ENCODE peak calls at places on chromosomes 6 and 20, in four cellular contexts. Y is right lobe of liver, A is left ventricle myocardium inferior, T is heart right ventricle. R is an unnamed sample.

GRCh38 chr6:149725785-149726184 is 7.9 kb upstream of the LATS1 start:
- DNase-seq in T (no peak), Y (no peak), A (no peak), R (no peak)

GRCh38 chr6:38193486-38194281 is 374.2 kb downstream of the ZFAND3 start:
- DNase-seq in T (no peak), Y (no peak), A (no peak), R (no peak)

GRCh38 chr6:101163611-101164010 is 229.9 kb upstream of the GRIK2 start:
- DNase-seq in A (no peak), T (no peak), Y (no peak), R (no peak)

GRCh38 chr20:50557549-50558134 is 47.5 kb downstream of the PTPN1 start:
- DNase-seq in Y (no peak), A (no peak), T (no peak), R (no peak)

GRCh38 chr6:1313364-1313754 is 1.5 kb downstream of the FOXQ1 start:
- DNase-seq in A (no peak), T (no peak), Y (no peak), R (no peak)

GRCh38 chr6:147055821-147056392 is 148.3 kb upstream of the STXBP5 start:
- DNase-seq in T (no peak), A (no peak), Y (no peak), R (no peak)

GRCh38 chr6:138719011-138719635 is 54.4 kb upstream of the CCDC28A start:
- DNase-seq in Y (no peak), T (no peak), A (no peak), R (no peak)

GRCh38 chr20:33826270-33826897 is 15.2 kb downstream of the CHMP4B start:
- DNase-seq in Y (no peak), A (no peak), T (no peak), R (no peak)

GRCh38 chr20:20441259-20441658 is 73.4 kb downstream of the INSM1 start:
- DNase-seq in T (no peak), A (no peak), Y (no peak), R (no peak)

GRCh38 chr6:154981071-154981373 is 14.1 kb upstream of the TIAM2 start:
- DNase-seq in Y (no peak), A (no peak), T (no peak), R (no peak)

GRCh38 chr6:49806145-49806544 is 19.1 kb upstream of the PGK2 start:
- DNase-seq in T (no peak), A (no peak), Y (no peak), R (no peak)

GRCh38 chr6:85685713-85686112 is 43.0 kb upstream of the SYNCRIP start:
- DNase-seq in T (no peak), Y (no peak), A (no peak), R (no peak)

GRCh38 chr20:57941572-57942381 is 232.0 kb upstream of the PMEPA1 start:
- DNase-seq in Y (peak; percentile 88), A (no peak), T (no peak), R (no peak)

GRCh38 chr20:35344354-35344837 is 52.2 kb upstream of the FAM83C start:
- DNase-seq in Y (peak; percentile 87), A (peak; percentile 60), T (peak; percentile 56), R (no peak)

GRCh38 chr6:43911354-43911624 is 141.3 kb downstream of the VEGFA start:
- DNase-seq in A (no peak), T (no peak), Y (no peak), R (no peak)

GRCh38 chr6:127582777-127583462 is 5.9 kb downstream of the C6orf58 start:
- DNase-seq in Y (no peak), A (no peak), T (no peak), R (no peak)

GRCh38 chr6:98593676-98594075 is 240.7 kb upstream of the POU3F2 start:
- DNase-seq in A (no peak), Y (no peak), T (no peak), R (no peak)

GRCh38 chr20:46541229-46541935 is 9.1 kb downstream of the OCSTAMP start:
- DNase-seq in T (no peak), Y (no peak), A (no peak), R (no peak)

GRCh38 chr6:63415286-63415685 is 95.5 kb upstream of the LGSN start:
- DNase-seq in A (no peak), Y (no peak), T (no peak), R (no peak)

GRCh38 chr6:75267461-75267860 is 17.1 kb downstream of the TMEM30A start:
- DNase-seq in A (no peak), T (no peak), Y (no peak), R (no peak)

GRCh38 chr6:117555882-117556498 is 46.3 kb downstream of the GOPC start:
- DNase-seq in A (no peak), T (no peak), Y (no peak), R (peak; percentile 19)

GRCh38 chr6:147867827-147868226 is 359.3 kb downstream of the SAMD5 start:
- DNase-seq in Y (no peak), A (no peak), T (no peak), R (no peak)

GRCh38 chr6:169185692-169186485 is 67.8 kb downstream of the THBS2 start:
- DNase-seq in A (no peak), T (no peak), Y (no peak), R (no peak)

GRCh38 chr6:135488023-135488422 is 9.5 kb downstream of the AHI1 start:
- DNase-seq in A (no peak), Y (no peak), T (no peak), R (no peak)

GRCh38 chr20:51563597-51564332 is 21.2 kb upstream of the NFATC2 start:
- DNase-seq in T (peak; percentile 68), Y (peak; percentile 48), A (peak; percentile 67), R (no peak)

GRCh38 chr20:50876063-50876685 is 55.1 kb downstream of the ADNP start:
- DNase-seq in A (no peak), T (no peak), Y (no peak), R (no peak)

GRCh38 chr6:74605942-74606341 is 599.9 kb downstream of the COL12A1 start:
- DNase-seq in Y (no peak), T (no peak), A (no peak), R (no peak)

GRCh38 chr6:114375803-114376202 is 33.0 kb upstream of the HS3ST5 start:
- DNase-seq in Y (no peak), A (no peak), T (no peak), R (no peak)

GRCh38 chr6:53009056-53009455 is 14.0 kb upstream of the GSTA4 start:
- DNase-seq in T (no peak), A (no peak), Y (no peak), R (no peak)

GRCh38 chr6:57198926-57199636 is 23.0 kb downstream of the RAB23 start:
- DNase-seq in T (no peak), A (no peak), Y (no peak), R (no peak)

GRCh38 chr20:23112595-23112994 is 26.5 kb upstream of the CD93 start:
- DNase-seq in Y (no peak), T (no peak), A (no peak), R (no peak)

GRCh38 chr6:2179950-2180349 is 65.5 kb downstream of the GMDS start:
- DNase-seq in Y (no peak), T (no peak), A (no peak), R (no peak)

GRCh38 chr6:56445818-56446217 is 196.9 kb downstream of the DST start:
- DNase-seq in Y (no peak), A (no peak), T (no peak), R (no peak)

GRCh38 chr6:20572940-20573339 is 38.7 kb downstream of the CDKAL1 start:
- DNase-seq in T (no peak), Y (no peak), A (no peak), R (no peak)

GRCh38 chr6:129704708-129705107 is 5.3 kb downstream of the ARHGAP18 start:
- DNase-seq in Y (no peak), A (no peak), T (no peak), R (no peak)

GRCh38 chr20:44993343-44993742 is 27.0 kb downstream of the STK4 start:
- DNase-seq in A (no peak), Y (no peak), T (no peak), R (no peak)

DNA sequence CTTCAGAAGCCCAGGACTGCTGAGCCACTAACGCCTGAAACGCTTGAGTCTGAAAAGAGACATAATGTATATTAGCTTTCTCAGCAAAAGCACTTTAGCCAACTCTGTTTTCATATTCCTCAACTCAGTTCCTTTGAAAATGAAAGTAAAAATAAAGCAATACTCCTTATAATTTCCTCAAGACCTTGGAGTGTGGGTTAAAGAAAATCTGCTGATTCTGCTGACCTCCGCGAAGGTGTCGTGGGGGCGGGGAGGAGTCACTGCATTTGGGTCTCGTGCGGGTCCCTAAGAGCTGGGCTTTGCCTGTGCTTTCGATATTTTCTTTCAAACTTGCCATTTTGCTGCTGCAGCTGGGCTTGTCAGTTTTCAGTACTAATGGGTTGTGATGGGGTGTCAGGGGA is 142.2 kb upstream of the ARID1B start:
- DNase-seq in A (no peak), T (no peak), Y (no peak), R (no peak)
- H3K4me3 ChIP-seq in A (peak overlapping the region; percentile 54), T (peak overlapping the region; percentile 36), Y (no peak overlapping the region), R (no peak overlapping the region)

DNA sequence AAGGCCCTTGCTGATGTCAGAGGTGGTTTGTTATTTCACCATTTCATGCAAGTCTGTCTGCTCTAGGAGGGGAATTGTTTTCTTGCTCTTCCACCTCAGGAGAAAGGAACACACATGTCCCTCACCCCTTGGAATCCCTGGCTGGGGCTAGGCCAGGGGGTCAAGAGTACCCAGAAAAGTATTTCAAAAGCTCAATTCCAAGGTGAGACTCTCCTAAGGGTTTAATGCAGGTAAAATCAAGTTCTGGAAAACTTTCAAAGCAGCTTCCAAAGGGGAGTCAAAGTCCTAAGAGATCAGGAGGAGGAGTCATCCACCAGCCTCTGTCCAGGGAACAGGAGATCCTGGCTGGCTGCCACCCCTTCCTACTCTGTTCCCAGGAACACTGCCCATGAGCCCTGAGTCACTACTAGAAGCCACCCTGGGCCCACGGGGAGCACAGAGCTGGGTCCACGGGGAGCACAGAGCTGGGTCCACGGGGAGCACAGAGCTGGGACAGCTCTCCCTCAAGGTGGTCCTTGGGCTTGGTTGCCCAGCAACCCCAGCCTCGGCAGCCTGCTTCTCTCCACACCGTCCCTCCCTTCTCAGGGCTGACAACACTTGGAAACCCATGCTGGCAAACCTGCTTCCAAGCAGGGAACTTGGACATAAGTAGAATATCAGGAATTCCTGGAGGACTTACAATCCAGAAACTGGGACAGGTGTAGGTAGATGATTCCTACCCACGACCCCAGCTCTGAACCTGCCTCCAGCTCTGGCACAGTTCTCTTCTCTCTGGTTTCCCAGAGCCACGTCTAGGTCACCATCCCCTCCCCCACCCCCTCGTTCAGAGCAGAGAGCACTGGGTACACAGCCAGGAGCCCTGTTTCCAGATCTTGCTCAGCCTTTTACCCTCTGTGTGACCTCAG is 35.3 kb upstream of the CDKN1A start:
- DNase-seq in Y (peak; percentile 96), A (peak; percentile 86), T (peak; percentile 82), R (no peak)
- H3K4me1 ChIP-seq in Y (peaks cover 4% of the 10 kb centered on the region), A (peaks cover 15% of the 10 kb centered on the region), T (peaks cover 28% of the 10 kb centered on the region), R (no peaks in the 10 kb centered on the region)

GRCh38 chr20:61989741-61990140 is 75.9 kb downstream of the TAF4 start:
- DNase-seq in A (no peak), Y (no peak), T (no peak), R (no peak)
- H3K27ac ChIP-seq in A (no peak overlapping the region), Y (no peak overlapping the region), T (no peak overlapping the region), R (no peak overlapping the region)

GRCh38 chr20:38162878-38163875 is 1.9 kb downstream of the TGM2 start:
- DNase-seq in T (no peak), Y (no peak), A (no peak), R (no peak)
- H3K4me3 ChIP-seq in T (peak overlapping the region; percentile 61), Y (peak overlapping the region; percentile 83), A (peak overlapping the region; percentile 81), R (no peak overlapping the region)

DNA sequence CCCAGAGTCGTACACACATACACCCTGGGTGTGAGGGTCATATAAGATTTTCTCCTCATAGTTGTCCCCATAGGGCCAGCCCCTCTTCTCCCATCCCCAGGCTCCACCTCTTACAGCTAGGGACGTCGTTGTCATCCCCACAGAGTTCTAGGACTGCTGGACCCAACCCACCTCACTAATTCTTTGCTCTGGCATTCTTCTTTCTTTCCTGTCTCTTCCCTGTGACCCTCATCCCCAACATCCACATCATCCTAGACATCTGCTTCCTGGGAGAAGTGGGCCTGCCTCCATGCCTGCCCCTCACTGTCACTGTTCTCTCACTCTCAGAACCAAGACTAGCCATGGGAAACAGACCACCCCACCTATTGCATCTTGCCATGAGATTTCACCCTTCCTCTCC is 1.1 kb downstream of the PSMF1 start:
- DNase-seq in Y (no peak), A (no peak), T (no peak), R (no peak)
- H3K4me1 ChIP-seq in Y (no peaks in the 10 kb centered on the region), A (peaks cover 66% of the 10 kb centered on the region), T (peaks cover 64% of the 10 kb centered on the region), R (peaks cover 24% of the 10 kb centered on the region)